ENCODE peak calls at places on chromosomes 16 and 17, in five cellular contexts. V is activated naive CD8-positive, alpha-beta T cell treated with anti-CD3 and anti-CD28 coated beads, Interleukin-2, amount 50 U/mL, for 24 hours; M is GM12891; B is naive thymus-derived CD8-positive, alpha-beta T cell; E is progenitor cell of endocrine pancreas. Y is an unnamed sample.

GRCh38 chr17:14312522-14312921 is 11.6 kb downstream of the HS3ST3B1 start:
- DNase-seq in E (no peak), V (no peak), M (no peak), B (no peak), Y (no peak)

GRCh38 chr16:22373662-22374310 is 633 bp downstream of the CDR2 start:
- DNase-seq in M (no peak), E (peak), B (peak), V (peak), Y (peak)

GRCh38 chr16:87930456-87930855 is 5.9 kb downstream of the CA5A start:
- DNase-seq in M (no peak), E (no peak), V (no peak), B (no peak), Y (peak)

GRCh38 chr17:2621241-2621640 is 27.8 kb downstream of the PAFAH1B1 start:
- DNase-seq in B (no peak), V (no peak), E (no peak), M (no peak), Y (no peak)

GRCh38 chr17:50347894-50348291 is 2.0 kb downstream of the XYLT2 start:
- DNase-seq in V (no peak), E (no peak), B (no peak), M (no peak), Y (no peak)

GRCh38 chr16:12020007-12020406 is 43.5 kb downstream of the SNX29 start:
- DNase-seq in E (no peak), M (no peak), B (no peak), V (no peak), Y (no peak)

GRCh38 chr17:79769596-79770520 is 8.1 kb upstream of the CBX2 start:
- DNase-seq in V (no peak), B (no peak), E (no peak), M (no peak), Y (no peak)

GRCh38 chr16:27362570-27363245 is 39.3 kb upstream of the IL21R start:
- DNase-seq in E (no peak), V (no peak), B (no peak), M (no peak), Y (no peak)

GRCh38 chr17:35350493-35350892 is 22.9 kb downstream of the SLFN11 start:
- DNase-seq in E (no peak), B (no peak), V (no peak), M (no peak), Y (no peak)

GRCh38 chr16:58198022-58198683 is at the start of gene CSNK2A2:
- DNase-seq in B (peak), E (peak), M (peak), V (peak), Y (peak)

GRCh38 chr16:56824335-56824734 is 40.7 kb upstream of the SLC12A3 start:
- DNase-seq in E (no peak), M (no peak), B (no peak), V (no peak), Y (no peak)

GRCh38 chr16:81005644-81006471 is 827 bp downstream of the CMC2 start:
- DNase-seq in V (no peak), B (no peak), M (no peak), E (peak), Y (no peak)

Y was measured in glutamatergic neuron.